ENCODE peak calls at places on chromosome 10, in five cellular contexts. One of them, this sample, is unnamed. For H3K4me1, the result is how much of the 10 kb centered on the place peaks cover.

GRCh38 chr10:17353568-17353967 is 100.8 kb downstream of the ST8SIA6 start:
- DNase-seq in cardiac muscle cell: no peak
- DNase-seq in mucosa of descending colon: no peak
- DNase-seq in suprapubic skin: no peak
- DNase-seq in Panc1: no peak
- DNase-seq in this sample: no peak

GRCh38 chr10:104331208-104331838 is 6.9 kb downstream of the ITPRIP start:
- DNase-seq in cardiac muscle cell: no peak
- DNase-seq in mucosa of descending colon: no peak
- DNase-seq in suprapubic skin: peak
- DNase-seq in Panc1: no peak
- DNase-seq in this sample: no peak

GRCh38 chr10:11910102-11910501 is 86.9 kb downstream of the PROSER2 start:
- DNase-seq in cardiac muscle cell: no peak
- DNase-seq in mucosa of descending colon: no peak
- DNase-seq in suprapubic skin: peak
- DNase-seq in Panc1: no peak
- DNase-seq in this sample: no peak

GRCh38 chr10:52099026-52099600 is 215.0 kb upstream of the DKK1 start:
- DNase-seq in cardiac muscle cell: no peak
- DNase-seq in mucosa of descending colon: no peak
- DNase-seq in suprapubic skin: no peak
- DNase-seq in Panc1: no peak
- DNase-seq in this sample: no peak

GRCh38 chr10:125661942-125662515 is 20.9 kb downstream of the TEX36 start:
- DNase-seq in cardiac muscle cell: no peak
- DNase-seq in mucosa of descending colon: no peak
- DNase-seq in suprapubic skin: no peak
- DNase-seq in Panc1: no peak
- DNase-seq in this sample: no peak

GRCh38 chr10:63766766-63767505 is 245.7 kb downstream of the REEP3 start:
- DNase-seq in cardiac muscle cell: peak
- DNase-seq in mucosa of descending colon: no peak
- DNase-seq in suprapubic skin: no peak
- DNase-seq in Panc1: no peak
- DNase-seq in this sample: no peak

GRCh38 chr10:4195214-4195613 is 410.2 kb upstream of the KLF6 start:
- DNase-seq in cardiac muscle cell: no peak
- DNase-seq in mucosa of descending colon: no peak
- DNase-seq in suprapubic skin: no peak
- DNase-seq in Panc1: no peak
- DNase-seq in this sample: no peak

GRCh38 chr10:31754803-31755624 is 173.6 kb downstream of the ARHGAP12 start:
- DNase-seq in cardiac muscle cell: peak
- DNase-seq in mucosa of descending colon: no peak
- DNase-seq in suprapubic skin: no peak
- DNase-seq in Panc1: no peak
- DNase-seq in this sample: peak

GRCh38 chr10:4051011-4051407 is 266.0 kb upstream of the KLF6 start:
- DNase-seq in cardiac muscle cell: no peak
- DNase-seq in mucosa of descending colon: no peak
- DNase-seq in suprapubic skin: no peak
- DNase-seq in Panc1: no peak
- DNase-seq in this sample: no peak

GRCh38 chr10:91668935-91669334 is 36.1 kb upstream of the PPP1R3C start:
- DNase-seq in cardiac muscle cell: no peak
- DNase-seq in mucosa of descending colon: no peak
- DNase-seq in suprapubic skin: no peak
- DNase-seq in Panc1: no peak
- DNase-seq in this sample: no peak

GRCh38 chr10:77121829-77122228 is 515.8 kb downstream of the KCNMA1 start:
- DNase-seq in cardiac muscle cell: no peak
- DNase-seq in mucosa of descending colon: no peak
- DNase-seq in suprapubic skin: no peak
- DNase-seq in Panc1: no peak
- DNase-seq in this sample: no peak

GRCh38 chr10:98312816-98313215 is 44.8 kb upstream of the LOXL4 start:
- DNase-seq in cardiac muscle cell: no peak
- DNase-seq in mucosa of descending colon: no peak
- DNase-seq in suprapubic skin: no peak
- DNase-seq in Panc1: no peak
- DNase-seq in this sample: no peak

GRCh38 chr10:28620251-28620650 is 57.1 kb upstream of the BAMBI start:
- DNase-seq in cardiac muscle cell: no peak
- DNase-seq in mucosa of descending colon: no peak
- DNase-seq in suprapubic skin: no peak
- DNase-seq in Panc1: no peak
- DNase-seq in this sample: no peak

GRCh38 chr10:119306514-119306951 is 99.2 kb downstream of the GRK5 start:
- DNase-seq in cardiac muscle cell: no peak
- DNase-seq in mucosa of descending colon: peak
- DNase-seq in suprapubic skin: no peak
- DNase-seq in Panc1: no peak
- DNase-seq in this sample: no peak

GRCh38 chr10:28906934-28907333 is 229.6 kb downstream of the BAMBI start:
- DNase-seq in cardiac muscle cell: no peak
- DNase-seq in mucosa of descending colon: no peak
- DNase-seq in suprapubic skin: no peak
- DNase-seq in Panc1: no peak
- DNase-seq in this sample: no peak

GRCh38 chr10:6794441-6794840 is 214.4 kb upstream of the PRKCQ start:
- DNase-seq in cardiac muscle cell: no peak
- DNase-seq in mucosa of descending colon: no peak
- DNase-seq in suprapubic skin: no peak
- DNase-seq in Panc1: no peak
- DNase-seq in this sample: no peak

GRCh38 chr10:98919899-98920298 is 315.8 kb downstream of the HPSE2 start:
- DNase-seq in cardiac muscle cell: peak
- DNase-seq in mucosa of descending colon: no peak
- DNase-seq in suprapubic skin: no peak
- DNase-seq in Panc1: no peak
- DNase-seq in this sample: no peak

GRCh38 chr10:124587811-124588211 is 126.2 kb downstream of the LHPP start:
- DNase-seq in cardiac muscle cell: no peak
- DNase-seq in mucosa of descending colon: no peak
- DNase-seq in suprapubic skin: no peak
- DNase-seq in Panc1: no peak
- DNase-seq in this sample: no peak

DNA sequence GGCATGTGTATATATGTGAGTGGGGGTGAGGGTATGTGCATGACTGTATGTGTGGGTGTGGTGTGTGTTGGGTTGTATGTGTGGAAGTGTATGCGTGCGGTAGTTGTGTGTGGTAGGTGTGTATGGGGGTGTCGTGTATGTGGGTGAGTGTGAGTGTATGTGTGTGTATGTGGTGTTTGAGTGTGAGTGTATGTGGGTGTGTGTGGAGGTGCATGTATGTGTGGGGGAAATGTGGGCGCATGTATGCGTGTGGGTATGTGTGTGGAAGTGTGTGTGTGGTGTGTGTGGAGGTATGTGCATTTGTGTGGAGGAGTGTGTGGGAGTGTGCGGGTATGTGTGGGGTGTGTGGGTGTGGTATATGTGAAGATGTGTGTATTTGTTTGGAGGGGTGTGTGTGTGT is 269.5 kb downstream of the GPR158 start:
- DNase-seq in cardiac muscle cell: no peak
- DNase-seq in mucosa of descending colon: no peak
- DNase-seq in suprapubic skin: no peak
- DNase-seq in Panc1: no peak
- DNase-seq in this sample: no peak
- TF ChIP-seq CTCF in cardiac muscle cell: no peak
- TF ChIP-seq CTCF in mucosa of descending colon: no peak
- TF ChIP-seq CTCF in suprapubic skin: no peak
- TF ChIP-seq CTCF in Panc1: no peak
- TF ChIP-seq CTCF in this sample: no peak

DNA sequence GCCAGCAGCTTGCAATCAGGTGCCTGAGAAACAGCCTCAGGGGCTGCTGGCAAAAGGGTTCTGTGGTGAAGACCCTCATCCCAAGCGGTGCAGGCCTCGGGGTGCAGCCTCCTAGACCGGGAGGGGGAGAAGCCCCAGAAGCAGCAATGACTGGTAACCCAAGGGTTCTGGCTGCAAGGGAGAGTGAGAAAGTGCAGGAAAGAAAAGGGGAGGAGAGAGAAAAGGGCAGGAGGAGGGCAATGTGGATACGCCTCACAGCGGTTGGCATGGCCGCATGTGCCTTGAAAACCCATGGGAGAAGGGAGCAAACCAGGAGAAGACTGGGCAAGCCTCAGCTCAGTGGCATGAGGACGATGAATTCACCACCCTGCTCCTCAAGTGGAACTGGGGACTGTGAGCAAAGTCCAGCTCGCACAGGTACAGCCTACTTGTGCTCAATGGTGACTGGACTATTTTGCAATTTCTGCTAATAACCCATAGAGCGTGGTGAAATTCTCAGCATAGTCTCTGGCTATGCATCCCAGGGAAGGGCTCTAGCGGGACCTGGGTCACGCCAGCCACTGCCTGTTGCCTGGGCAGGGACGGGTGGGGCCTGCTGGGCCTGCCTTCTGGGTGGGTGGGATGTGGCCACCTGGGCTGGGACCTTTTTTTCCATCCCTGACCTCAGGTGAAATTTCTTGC is 6.2 kb downstream of the CLRN3 start:
- DNase-seq in cardiac muscle cell: no peak
- DNase-seq in mucosa of descending colon: no peak
- DNase-seq in suprapubic skin: no peak
- DNase-seq in Panc1: no peak
- DNase-seq in this sample: peak
- H3K4me1 ChIP-seq in cardiac muscle cell: under half
- H3K4me1 ChIP-seq in mucosa of descending colon: under half
- H3K4me1 ChIP-seq in suprapubic skin: under half
- H3K4me1 ChIP-seq in Panc1: under half
- H3K4me1 ChIP-seq in this sample: under half

GRCh38 chr10:78301891-78302738 is 268.5 kb downstream of the RPS24 start:
- DNase-seq in cardiac muscle cell: peak
- DNase-seq in mucosa of descending colon: no peak
- DNase-seq in suprapubic skin: no peak
- DNase-seq in Panc1: no peak
- DNase-seq in this sample: peak
- H3K4me3 ChIP-seq in cardiac muscle cell: peak
- H3K4me3 ChIP-seq in mucosa of descending colon: peak
- H3K4me3 ChIP-seq in suprapubic skin: peak
- H3K4me3 ChIP-seq in Panc1: peak
- H3K4me3 ChIP-seq in this sample: peak

DNA sequence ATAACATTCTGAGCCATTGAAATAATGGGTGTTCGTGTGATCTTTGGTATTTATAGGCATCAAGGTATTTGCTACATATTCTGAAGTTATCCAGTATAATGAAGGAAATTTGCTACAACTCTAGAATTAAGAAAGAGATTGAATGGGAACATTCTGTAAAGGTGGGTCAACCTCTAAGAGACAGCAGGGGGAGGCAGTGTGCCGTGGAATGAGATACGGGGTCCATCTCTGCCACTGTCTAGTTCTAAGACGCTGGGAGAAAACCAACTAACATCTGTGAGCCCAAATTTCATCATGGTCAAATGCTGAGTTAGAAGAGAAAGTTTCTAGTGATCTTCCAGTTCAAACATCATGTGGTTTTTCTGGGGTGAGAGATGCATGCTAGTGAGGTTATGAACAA is 368.9 kb downstream of the SORCS1 start:
- DNase-seq in cardiac muscle cell: peak
- DNase-seq in mucosa of descending colon: no peak
- DNase-seq in suprapubic skin: no peak
- DNase-seq in Panc1: no peak
- DNase-seq in this sample: no peak
- TF ChIP-seq CTCF in cardiac muscle cell: peak
- TF ChIP-seq CTCF in mucosa of descending colon: no peak
- TF ChIP-seq CTCF in suprapubic skin: no peak
- TF ChIP-seq CTCF in Panc1: peak
- TF ChIP-seq CTCF in this sample: peak

GRCh38 chr10:79402951-79403350 is 42.5 kb downstream of the ZCCHC24 start:
- DNase-seq in cardiac muscle cell: no peak
- DNase-seq in mucosa of descending colon: peak
- DNase-seq in suprapubic skin: no peak
- DNase-seq in Panc1: no peak
- DNase-seq in this sample: no peak

GRCh38 chr10:79402625-79402946 is 42.8 kb downstream of the ZCCHC24 start:
- DNase-seq in cardiac muscle cell: no peak
- DNase-seq in mucosa of descending colon: no peak
- DNase-seq in suprapubic skin: no peak
- DNase-seq in Panc1: no peak
- DNase-seq in this sample: no peak

GRCh38 chr10:79399242-79399831 is 46.1 kb downstream of the ZCCHC24 start:
- DNase-seq in cardiac muscle cell: peak
- DNase-seq in mucosa of descending colon: peak
- DNase-seq in suprapubic skin: peak
- DNase-seq in Panc1: no peak
- DNase-seq in this sample: no peak

GRCh38 chr10:79400567-79401004 is 44.8 kb downstream of the ZCCHC24 start:
- DNase-seq in cardiac muscle cell: peak
- DNase-seq in mucosa of descending colon: peak
- DNase-seq in suprapubic skin: no peak
- DNase-seq in Panc1: peak
- DNase-seq in this sample: peak

DNA sequence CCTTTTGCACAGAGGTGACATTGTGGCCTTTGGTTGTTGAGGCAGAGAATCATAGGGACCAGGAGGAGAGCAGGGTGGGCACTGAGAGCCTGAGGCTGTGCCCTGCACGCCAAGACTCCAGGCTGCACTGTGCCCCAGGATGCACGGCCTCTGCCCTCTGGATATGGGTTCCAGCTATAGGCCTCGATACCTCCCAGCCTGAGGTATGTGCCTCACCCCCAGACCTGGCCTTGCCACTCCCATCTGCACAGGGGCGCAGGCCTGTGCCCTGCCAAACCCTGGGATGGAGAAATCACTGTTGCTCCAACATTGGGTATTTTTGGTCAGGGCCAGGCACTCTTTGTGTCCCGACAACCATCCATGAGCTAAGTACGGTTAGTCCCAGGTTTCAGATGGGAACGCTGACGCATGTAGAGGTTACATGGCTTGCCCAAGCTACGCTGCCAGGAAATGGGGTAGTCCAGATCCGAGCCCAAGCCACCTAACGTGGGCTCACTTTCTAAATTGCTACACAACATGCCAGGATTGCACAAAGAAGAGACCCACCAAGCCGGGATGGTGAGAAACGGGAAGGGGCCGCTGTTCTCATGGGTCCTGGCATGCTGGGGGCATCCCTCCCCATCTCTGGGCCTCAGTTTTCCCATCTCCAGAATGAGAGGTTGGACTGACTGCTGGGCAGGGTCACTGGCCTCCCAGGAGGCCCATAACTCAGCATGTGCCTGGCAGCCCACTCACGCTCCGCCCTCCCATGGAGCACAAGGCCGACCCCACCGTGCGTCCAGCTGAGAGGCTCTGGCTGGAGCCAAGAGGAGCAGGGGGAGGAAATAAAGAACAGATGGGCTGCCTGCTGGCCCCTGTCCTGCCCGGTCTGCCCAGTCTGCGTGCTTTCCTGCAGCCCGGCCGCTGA is 44.2 kb downstream of the ZCCHC24 start:
- DNase-seq in cardiac muscle cell: no peak
- DNase-seq in mucosa of descending colon: peak
- DNase-seq in suprapubic skin: no peak
- DNase-seq in Panc1: no peak
- DNase-seq in this sample: no peak
- H3K4me1 ChIP-seq in cardiac muscle cell: half or more
- H3K4me1 ChIP-seq in mucosa of descending colon: under half
- H3K4me1 ChIP-seq in suprapubic skin: half or more
- H3K4me1 ChIP-seq in Panc1: under half
- H3K4me1 ChIP-seq in this sample: under half

GRCh38 chr10:8035641-8036520 is 18.6 kb upstream of the GATA3 start:
- DNase-seq in cardiac muscle cell: peak
- DNase-seq in mucosa of descending colon: no peak
- DNase-seq in suprapubic skin: no peak
- DNase-seq in Panc1: no peak
- DNase-seq in this sample: no peak
- H3K4me3 ChIP-seq in cardiac muscle cell: no peak
- H3K4me3 ChIP-seq in mucosa of descending colon: no peak
- H3K4me3 ChIP-seq in suprapubic skin: no peak
- H3K4me3 ChIP-seq in Panc1: no peak
- H3K4me3 ChIP-seq in this sample: no peak

This sample was measured in Caco-2.